ENCODE peak calls at places on chromosomes 4 and X, in nine cellular contexts. U, N, V, L, P, D, T, O and A are unnamed samples.

GRCh38 chr4:139017861-139018260 is 2.3 kb downstream of the NOCT start:
- DNase-seq in V (no peak), N (no peak), P (no peak), L (no peak), O (no peak), T (peak; percentile 57), U (no peak), D (no peak), A (no peak)

GRCh38 chrX:31459361-31459760 is 387.5 kb upstream of the FTHL17 start:
- DNase-seq in P (no peak), L (no peak), D (no peak), U (no peak), O (no peak), N (no peak), T (peak; percentile 35), V (no peak), A (no peak)

GRCh38 chrX:116961872-116962582 is 499.3 kb upstream of the CT83 start:
- DNase-seq in T (no peak), O (no peak), D (no peak), N (peak; percentile 21), V (no peak), L (no peak), P (no peak), U (no peak), A (no peak)

GRCh38 chrX:77937291-77937690 is 26.8 kb downstream of the ATP7A start:
- DNase-seq in N (peak; percentile 68), V (no peak), L (no peak), U (no peak), T (peak; percentile 12), O (no peak), P (no peak), D (no peak), A (no peak)

GRCh38 chr4:148514581-148514980 is 72.4 kb upstream of the NR3C2 start:
- DNase-seq in O (no peak), L (no peak), V (no peak), D (no peak), T (no peak), P (no peak), N (no peak), U (no peak), A (no peak)

GRCh38 chrX:115460565-115460888 is 100.4 kb upstream of the PLS3 start:
- DNase-seq in D (no peak), L (no peak), N (no peak), O (no peak), T (peak; percentile 67), V (no peak), P (no peak), U (no peak), A (no peak)

GRCh38 chr4:142557220-142557801 is 288.8 kb downstream of the INPP4B start:
- DNase-seq in V (no peak), O (no peak), N (no peak), L (no peak), T (no peak), P (no peak), D (no peak), U (no peak), A (no peak)

GRCh38 chr4:184936071-184936470 is 82.2 kb upstream of the HELT start:
- DNase-seq in O (no peak), L (no peak), N (no peak), T (no peak), P (no peak), U (peak; percentile 1), D (no peak), V (no peak), A (no peak)

GRCh38 chr4:151700566-151701316 is 60.1 kb downstream of the GATB start:
- DNase-seq in O (no peak), V (no peak), T (no peak), L (no peak), P (no peak), D (no peak), U (no peak), N (no peak), A (no peak)

GRCh38 chr4:103197765-103198110 is 405 bp downstream of the CENPE start:
- DNase-seq in N (no peak), V (no peak), D (no peak), U (no peak), T (no peak), L (no peak), P (no peak), O (no peak), A (no peak)

GRCh38 chr4:35700663-35701062 is 543.7 kb downstream of the ARAP2 start:
- DNase-seq in L (no peak), U (no peak), O (no peak), D (no peak), V (no peak), P (no peak), N (no peak), T (no peak), A (no peak)

GRCh38 chr4:145315828-145316227 is 135.4 kb upstream of the OTUD4 start:
- DNase-seq in D (no peak), L (no peak), O (no peak), V (no peak), U (no peak), P (no peak), T (peak; percentile 12), N (no peak), A (no peak)

GRCh38 chrX:153970398-153971123 is 1.1 kb downstream of the HCFC1 start:
- DNase-seq in V (no peak), U (no peak), O (peak; percentile 66), N (peak; percentile 76), L (no peak), D (no peak), T (peak; percentile 78), P (peak; percentile 78), A (no peak)

GRCh38 chrX:25858273-25858880 is 279.8 kb upstream of the MAGEB18 start:
- DNase-seq in V (no peak), L (no peak), T (peak; percentile 41), U (no peak), N (no peak), P (no peak), O (no peak), D (no peak), A (no peak)

GRCh38 chr4:148263820-148264219 is 178.4 kb downstream of the NR3C2 start:
- DNase-seq in D (no peak), O (no peak), U (no peak), L (no peak), P (no peak), T (no peak), V (no peak), N (no peak), A (no peak)

GRCh38 chr4:82515705-82516104 is 46.1 kb downstream of the TMEM150C start:
- DNase-seq in P (no peak), T (peak; percentile 96), U (peak; percentile 73), O (no peak), V (no peak), L (no peak), N (no peak), D (no peak), A (no peak)

GRCh38 chr4:186857793-186858192 is 134.1 kb upstream of the FAT1 start:
- DNase-seq in L (no peak), V (no peak), N (no peak), P (no peak), D (no peak), O (no peak), T (no peak), U (no peak), A (no peak)

GRCh38 chr4:186855111-186855510 is 131.5 kb upstream of the FAT1 start:
- DNase-seq in T (no peak), U (no peak), P (no peak), L (no peak), D (no peak), O (no peak), N (no peak), V (no peak), A (no peak)

GRCh38 chr4:186854256-186854655 is 130.6 kb upstream of the FAT1 start:
- DNase-seq in L (no peak), V (no peak), O (no peak), P (no peak), U (no peak), N (no peak), D (no peak), T (no peak), A (no peak)

GRCh38 chr4:186858355-186858754 is 134.7 kb upstream of the FAT1 start:
- DNase-seq in D (no peak), N (no peak), V (no peak), U (no peak), O (no peak), L (no peak), T (no peak), P (no peak), A (no peak)

DNA sequence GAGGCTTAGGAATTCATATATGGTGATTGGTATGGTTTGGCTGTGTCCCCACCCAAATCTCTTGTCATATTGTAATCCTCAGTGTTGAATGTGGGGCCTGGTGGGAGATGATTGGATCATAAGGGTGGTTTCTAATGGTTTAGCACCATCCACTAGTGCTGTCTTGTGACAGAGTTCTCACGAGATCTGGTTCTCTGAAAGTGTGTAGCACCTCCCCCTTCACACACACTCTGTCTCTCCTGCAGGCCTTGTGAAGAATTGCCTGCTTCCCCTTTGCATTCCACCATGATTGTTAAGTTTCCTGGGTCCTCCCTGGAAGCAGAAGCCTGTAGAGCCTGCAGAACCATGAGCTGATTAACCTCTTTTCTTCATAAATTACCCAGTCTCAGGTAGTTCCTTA is 135.8 kb upstream of the FAT1 start:
- DNase-seq in P (no peak), T (no peak), D (no peak), N (no peak), U (no peak), O (no peak), V (no peak), L (no peak), A (no peak)
- H3K27ac ChIP-seq in P (no peak overlapping the region), T (no peak overlapping the region), D (no peak overlapping the region), N (no peak overlapping the region), U (no peak overlapping the region), O (no peak overlapping the region), V (no peak overlapping the region), L (no peak overlapping the region), A (no peak overlapping the region)

GRCh38 chr4:84750260-84750955 is 167.5 kb downstream of the CDS1 start:
- DNase-seq in D (no peak), N (peak; percentile 29), U (no peak), L (no peak), V (no peak), T (peak; percentile 69), O (no peak), P (no peak), A (no peak)
- H3K27ac ChIP-seq in D (no peak overlapping the region), N (no peak overlapping the region), U (no peak overlapping the region), L (no peak overlapping the region), V (no peak overlapping the region), T (no peak overlapping the region), O (no peak overlapping the region), P (no peak overlapping the region), A (no peak overlapping the region)

DNA sequence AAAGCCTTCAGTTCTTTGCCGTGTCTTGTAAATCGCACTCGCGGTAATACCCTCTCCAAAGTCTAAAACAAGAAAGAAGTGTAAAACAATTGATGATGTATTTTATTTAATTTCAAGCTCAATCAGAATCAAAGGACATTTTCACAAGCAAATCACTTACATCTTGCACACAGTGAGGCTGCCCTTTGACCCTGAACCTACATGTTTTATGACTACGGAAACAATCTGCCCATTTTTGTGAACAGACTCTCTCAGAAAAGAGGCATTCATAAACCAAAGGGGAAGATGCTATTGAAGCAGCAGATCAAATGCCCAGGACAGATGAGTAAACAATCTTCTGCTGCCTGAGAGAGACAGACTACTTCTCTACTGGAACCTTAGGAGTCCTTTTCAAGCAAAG is 76.0 kb upstream of the DDX60 start:
- DNase-seq in O (no peak), L (no peak), T (no peak), U (no peak), V (peak; percentile 15), N (no peak), P (no peak), D (no peak), A (no peak)
- H3K27ac ChIP-seq in O (no peak overlapping the region), L (no peak overlapping the region), T (no peak overlapping the region), U (no peak overlapping the region), V (no peak overlapping the region), N (no peak overlapping the region), P (no peak overlapping the region), D (no peak overlapping the region), A (no peak overlapping the region)

GRCh38 chrX:150199803-150200202 is 163.3 kb upstream of the MAMLD1 start:
- DNase-seq in O (no peak), D (no peak), L (no peak), N (no peak), V (no peak), P (no peak), U (no peak), T (no peak), A (no peak)
- H3K27ac ChIP-seq in O (no peak overlapping the region), D (no peak overlapping the region), L (no peak overlapping the region), N (peak overlapping the region; percentile 86), V (no peak overlapping the region), P (no peak overlapping the region), U (no peak overlapping the region), T (no peak overlapping the region), A (no peak overlapping the region)